ENCODE peak calls at places on chromosomes 4 and X, in six cellular contexts. A is AG04450, C is naive B cell, X is HS-5, F is OCI-LY7, G is amygdala. T is an unnamed sample.

GRCh38 chr4:145177511-145177905 is 2.9 kb downstream of the OTUD4 start:
- DNase-seq in X (no peak), F (no peak), A (no peak), G (no peak), C (no peak), T (no peak)

GRCh38 chr4:164880489-164881262 is 3.7 kb downstream of the APELA start:
- DNase-seq in A (no peak), X (no peak), G (no peak), F (no peak), C (no peak), T (no peak)

GRCh38 chr4:89175611-89176010 is 64.3 kb downstream of the TIGD2 start:
- DNase-seq in F (no peak), C (no peak), X (no peak), G (no peak), A (no peak), T (no peak)

GRCh38 chr4:101205878-101206277 is 141.4 kb downstream of the PPP3CA start:
- DNase-seq in A (no peak), G (no peak), C (no peak), X (no peak), F (no peak), T (peak)

GRCh38 chr4:177478496-177478895 is 36.3 kb upstream of the AGA start:
- DNase-seq in C (no peak), A (no peak), X (no peak), F (no peak), G (no peak), T (no peak)

GRCh38 chr4:158055668-158056067 is 117.2 kb downstream of the GASK1B start:
- DNase-seq in X (no peak), F (no peak), C (no peak), A (no peak), G (no peak), T (no peak)

GRCh38 chrX:74534569-74535038 is 79.8 kb downstream of the RLIM start:
- DNase-seq in A (no peak), G (no peak), C (no peak), X (no peak), F (no peak), T (no peak)

GRCh38 chr4:115489284-115489683 is 375.9 kb upstream of the NDST4 start:
- DNase-seq in G (no peak), F (no peak), C (no peak), X (no peak), A (no peak), T (no peak)

GRCh38 chrX:323721-324628 is 5.4 kb upstream of the GTPBP6 start:
- DNase-seq in G (no peak), A (peak), C (no peak), X (peak), F (peak), T (peak)

GRCh38 chrX:47483310-47484268 is 567 bp upstream of the ZNF41 start:
- DNase-seq in G (no peak), F (no peak), A (no peak), C (no peak), X (peak), T (peak)

GRCh38 chr4:74230902-74231499 is 73.1 kb downstream of the MTHFD2L start:
- DNase-seq in F (no peak), X (peak), A (no peak), C (no peak), G (no peak), T (no peak)

GRCh38 chrX:41085105-41085882 is at the start of gene USP9X:
- DNase-seq in X (peak), A (peak), F (peak), G (peak), C (peak), T (peak)

GRCh38 chrX:112341598-112341997 is 259.0 kb upstream of the TRPC5 start:
- DNase-seq in G (no peak), C (no peak), F (no peak), X (peak), A (peak), T (no peak)

GRCh38 chr4:145709336-145709735 is 29.4 kb downstream of the C4orf51 start:
- DNase-seq in G (no peak), F (no peak), A (no peak), C (no peak), X (no peak), T (no peak)

GRCh38 chrX:111013778-111014455 is 82.1 kb upstream of the PAK3 start:
- DNase-seq in G (no peak), X (no peak), A (no peak), F (no peak), C (no peak), T (no peak)

GRCh38 chr4:182839256-182839655 is 77.9 kb downstream of the DCTD start:
- DNase-seq in X (no peak), C (no peak), A (no peak), F (no peak), G (no peak), T (no peak)

T was measured in mucosa of descending colon.